ENCODE peak calls at places on chromosomes 5 and 9, in five cellular contexts. H, V, A, S and Z are unnamed samples.

GRCh38 chr5:141149812-141150211 is at the start of gene PCDHB6:
- DNase-seq in A (no peak), H (no peak), S (no peak), V (no peak), Z (no peak)

GRCh38 chr9:728535-728934 is 113.0 kb upstream of the DMRT1 start:
- DNase-seq in H (no peak), S (no peak), V (no peak), A (no peak), Z (no peak)

GRCh38 chr5:13218518-13218917 is 726.0 kb downstream of the DNAH5 start:
- DNase-seq in A (no peak), H (no peak), V (no peak), S (no peak), Z (no peak)

GRCh38 chr9:72396247-72397091 is 31.5 kb upstream of the ZFAND5 start:
- DNase-seq in H (no peak), V (no peak), A (no peak), S (peak; percentile 75), Z (peak; percentile 39)

GRCh38 chr5:88940712-88941111 is 57.7 kb upstream of the MEF2C start:
- DNase-seq in S (no peak), A (no peak), V (no peak), H (no peak), Z (no peak)

GRCh38 chr5:125409101-125409495 is 662.7 kb upstream of the ZNF608 start:
- DNase-seq in H (no peak), V (peak; percentile 70), A (no peak), S (no peak), Z (no peak)

GRCh38 chr5:168667301-168667859 is 88.2 kb upstream of the PANK3 start:
- DNase-seq in S (no peak), V (no peak), A (no peak), H (no peak), Z (no peak)

GRCh38 chr9:84789463-84789830 is 119.9 kb downstream of the NTRK2 start:
- DNase-seq in H (no peak), V (no peak), S (no peak), A (no peak), Z (no peak)

GRCh38 chr9:70257991-70258691 is 637 bp upstream of the SMC5 start:
- DNase-seq in H (peak; percentile 32), S (peak; percentile 72), V (peak; percentile 59), A (no peak), Z (no peak)

GRCh38 chr5:170467000-170467707 is 36.7 kb upstream of the KCNIP1 start:
- DNase-seq in H (no peak), A (no peak), S (peak; percentile 93), V (no peak), Z (peak; percentile 39)

GRCh38 chr5:10201223-10201868 is 48.3 kb downstream of the ATPSCKMT start:
- DNase-seq in H (no peak), V (peak; percentile 67), A (no peak), S (no peak), Z (no peak)

GRCh38 chr5:127406326-127407121 is 110.9 kb upstream of the PRRC1 start:
- DNase-seq in H (no peak), A (no peak), S (no peak), V (no peak), Z (no peak)

DNA sequence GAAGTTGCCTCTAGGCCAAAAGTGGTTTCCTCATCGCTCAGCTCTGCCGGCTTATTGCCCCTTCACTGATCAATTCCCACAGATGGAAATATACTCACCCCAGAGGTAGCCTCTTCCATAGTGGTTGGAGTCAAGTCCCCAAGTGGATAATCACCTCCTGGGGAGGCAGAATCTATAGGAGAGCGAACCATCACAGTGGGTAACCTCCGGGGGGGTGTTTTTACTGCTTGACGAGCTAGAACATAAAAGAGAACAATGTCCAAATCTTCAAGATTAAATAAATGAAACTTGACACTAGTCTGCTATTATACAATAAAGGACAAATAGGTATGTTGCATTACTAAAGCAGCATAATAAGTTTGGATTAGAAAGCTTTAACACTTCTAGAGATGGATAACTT is 9.3 kb downstream of the BRD8 start:
- DNase-seq in H (no peak), A (no peak), V (no peak), S (no peak), Z (no peak)
- H3K27me3 ChIP-seq in H (no peaks in the 10 kb centered on the region), A (no peaks in the 10 kb centered on the region), V (no peaks in the 10 kb centered on the region), S (no peaks in the 10 kb centered on the region), Z (no peaks in the 10 kb centered on the region)

DNA sequence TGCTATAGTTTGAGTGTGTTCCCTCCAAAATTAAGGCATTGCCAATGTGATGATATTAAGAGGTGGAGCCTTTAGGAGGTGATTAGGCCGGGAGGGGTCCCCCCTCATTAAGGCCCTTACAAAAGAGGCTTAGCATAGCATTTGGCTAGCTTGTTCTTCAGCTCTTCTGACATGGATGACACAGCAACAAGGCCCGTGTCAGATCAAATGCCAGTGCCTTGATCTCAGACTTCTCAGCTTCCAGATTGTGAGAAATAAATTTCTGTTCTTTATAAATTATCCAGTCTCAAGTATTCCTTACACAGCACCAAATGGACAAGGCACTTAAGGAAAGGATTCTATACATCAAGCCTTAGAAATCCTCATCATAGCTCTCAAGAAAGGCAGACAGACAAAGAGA is 31.8 kb downstream of the SLC38A9 start:
- DNase-seq in V (peak; percentile 21), S (peak; percentile 11), A (no peak), H (no peak), Z (no peak)
- TF ChIP-seq CTCF in V (no peak), S (no peak), A (no peak), H (no peak), Z (no peak)

GRCh38 chr9:133306242-133307194 is 29.5 kb downstream of the SURF6 start:
- DNase-seq in V (no peak), S (no peak), A (no peak), H (no peak), Z (no peak)

GRCh38 chr9:133305731-133306130 is 30.3 kb downstream of the SURF6 start:
- DNase-seq in S (no peak), H (no peak), A (no peak), V (no peak), Z (no peak)

GRCh38 chr9:133304477-133305377 is 29.7 kb upstream of the ABO start:
- DNase-seq in V (no peak), S (no peak), A (no peak), H (no peak), Z (no peak)

GRCh38 chr9:133303266-133304157 is 28.5 kb upstream of the ABO start:
- DNase-seq in S (no peak), A (no peak), V (no peak), H (no peak), Z (no peak)

DNA sequence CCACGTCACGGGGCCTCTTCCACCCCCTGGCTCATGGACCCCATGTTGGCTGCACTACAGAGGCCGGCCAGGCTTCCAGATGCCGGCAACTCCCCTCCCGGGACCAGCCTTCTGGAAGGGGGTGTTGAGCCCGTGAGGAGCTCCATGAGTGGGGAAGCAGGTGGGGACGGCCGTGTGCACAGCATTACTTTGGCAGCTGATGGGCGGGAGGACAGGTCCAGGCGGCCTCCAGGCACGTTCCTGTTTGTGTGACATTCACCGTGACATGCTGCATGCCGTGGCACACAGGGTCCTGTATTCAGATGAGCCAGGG is 29.1 kb upstream of the ABO start:
- DNase-seq in S (no peak), V (no peak), A (no peak), H (no peak), Z (no peak)
- H3K27me3 ChIP-seq in S (no peaks in the 10 kb centered on the region), V (no peaks in the 10 kb centered on the region), A (peaks cover 21% of the 10 kb centered on the region), H (no peaks in the 10 kb centered on the region), Z (no peaks in the 10 kb centered on the region)

GRCh38 chr9:88076286-88077070 is 61.8 kb downstream of the SPATA31C2 start:
- DNase-seq in S (peak; percentile 90), A (peak; percentile 81), V (peak; percentile 54), H (no peak), Z (no peak)
- TF ChIP-seq CTCF in S (peak; percentile 19), A (peak; percentile 44), V (peak; percentile 48), H (no peak), Z (peak; percentile 40)